ENCODE peak calls at places on chromosomes 11 and 22, in nine cellular contexts. O is tibial nerve, B is K562, R is heart right ventricle, K is right atrium auricular region, A is cardiac fibroblast, C is GM06990, X is fibroblast of lung, W is OCI-LY7. L is an unnamed sample.

GRCh38 chr11:119318240-119319135 is 1.6 kb upstream of the MCAM start:
- DNase-seq in O (no peak), B (peak), R (peak), K (no peak), A (peak), C (peak), X (peak), W (peak), L (peak)

GRCh38 chr11:31445621-31446020 is 63.8 kb downstream of the IMMP1L start:
- DNase-seq in O (no peak), B (no peak), R (no peak), K (no peak), A (no peak), C (no peak), X (no peak), W (no peak), L (no peak)

GRCh38 chr11:38208951-38209350 is 1610.9 kb upstream of the RAG2 start:
- DNase-seq in O (no peak), B (no peak), R (no peak), K (no peak), A (no peak), C (no peak), X (no peak), W (no peak), L (no peak)

GRCh38 chr11:107562647-107563208 is 2.8 kb downstream of the ALKBH8 start:
- DNase-seq in O (no peak), B (no peak), R (no peak), K (no peak), A (peak), C (no peak), X (peak), W (no peak), L (peak)

GRCh38 chr22:41910599-41911291 is 4.1 kb downstream of the SHISA8 start:
- DNase-seq in O (peak), B (no peak), R (peak), K (no peak), A (peak), C (peak), X (no peak), W (no peak), L (no peak)

GRCh38 chr11:100980156-100980555 is 149.5 kb downstream of the PGR start:
- DNase-seq in O (no peak), B (no peak), R (no peak), K (no peak), A (peak), C (no peak), X (peak), W (peak), L (peak)

GRCh38 chr11:133900176-133901105 is 55.1 kb upstream of the SPATA19 start:
- DNase-seq in O (no peak), B (no peak), R (no peak), K (no peak), A (no peak), C (no peak), X (no peak), W (no peak), L (no peak)

GRCh38 chr11:69671734-69672465 is 3.3 kb downstream of the LTO1 start:
- DNase-seq in O (no peak), B (no peak), R (no peak), K (no peak), A (no peak), C (no peak), X (no peak), W (no peak), L (no peak)

GRCh38 chr11:19218801-19219460 is 17.1 kb upstream of the CSRP3 start:
- DNase-seq in O (no peak), B (no peak), R (peak), K (no peak), A (no peak), C (no peak), X (peak), W (no peak), L (peak)

GRCh38 chr22:28810839-28811491 is 10.6 kb upstream of the XBP1 start:
- DNase-seq in O (no peak), B (no peak), R (peak), K (no peak), A (no peak), C (no peak), X (no peak), W (no peak), L (peak)

GRCh38 chr22:46946383-46946965 is 184.0 kb downstream of the TBC1D22A start:
- DNase-seq in O (no peak), B (no peak), R (no peak), K (peak), A (no peak), C (no peak), X (no peak), W (no peak), L (no peak)

GRCh38 chr11:125348704-125349635 is 147.1 kb downstream of the FEZ1 start:
- DNase-seq in O (peak), B (peak), R (peak), K (no peak), A (peak), C (no peak), X (peak), W (peak), L (peak)
- TF ChIP-seq CTCF in O (peak), B (peak), R (peak), K (peak), A (peak), C (peak), X (peak), W (peak), L (peak)

GRCh38 chr11:2989551-2989950 is 2.6 kb downstream of the NAP1L4 start:
- DNase-seq in O (no peak), B (no peak), R (no peak), K (no peak), A (no peak), C (no peak), X (no peak), W (peak), L (no peak)
- H3K4me3 ChIP-seq in O (peak), B (peak), R (no peak), K (no peak), A (no peak), C (peak), X (peak), W (peak), L (peak)

GRCh38 chr11:43812471-43812870 is 68.2 kb upstream of the ALKBH3 start:
- DNase-seq in O (no peak), B (no peak), R (no peak), K (no peak), A (no peak), C (no peak), X (no peak), W (no peak), L (no peak)

GRCh38 chr11:43806976-43807375 is 73.7 kb upstream of the ALKBH3 start:
- DNase-seq in O (no peak), B (no peak), R (no peak), K (no peak), A (no peak), C (no peak), X (no peak), W (no peak), L (no peak)

GRCh38 chr11:43810929-43811596 is 69.6 kb upstream of the ALKBH3 start:
- DNase-seq in O (no peak), B (peak), R (no peak), K (no peak), A (peak), C (no peak), X (peak), W (no peak), L (peak)
- TF ChIP-seq CTCF in O (no peak), B (peak), R (peak), K (peak), A (peak), C (no peak), X (peak), W (no peak), L (peak)

GRCh38 chr22:19759994-19760651 is 455 bp upstream of the TBX1 start:
- DNase-seq in O (no peak), B (peak), R (no peak), K (no peak), A (no peak), C (no peak), X (no peak), W (no peak), L (no peak)

GRCh38 chr22:19761022-19761499 is 483 bp downstream of the TBX1 start:
- DNase-seq in O (no peak), B (no peak), R (no peak), K (no peak), A (no peak), C (no peak), X (no peak), W (no peak), L (no peak)

GRCh38 chr22:19759459-19759993 is 1.1 kb upstream of the TBX1 start:
- DNase-seq in O (no peak), B (no peak), R (no peak), K (no peak), A (no peak), C (no peak), X (no peak), W (no peak), L (no peak)

GRCh38 chr22:19761500-19762314 is 1.1 kb downstream of the TBX1 start:
- DNase-seq in O (no peak), B (peak), R (no peak), K (no peak), A (no peak), C (no peak), X (no peak), W (no peak), L (no peak)

GRCh38 chr22:19760652-19761002 is at the start of gene TBX1:
- DNase-seq in O (no peak), B (no peak), R (no peak), K (no peak), A (no peak), C (no peak), X (no peak), W (no peak), L (no peak)
- H3K4me3 ChIP-seq in O (no peak), B (peak), R (no peak), K (no peak), A (no peak), C (no peak), X (no peak), W (no peak), L (no peak)

DNA sequence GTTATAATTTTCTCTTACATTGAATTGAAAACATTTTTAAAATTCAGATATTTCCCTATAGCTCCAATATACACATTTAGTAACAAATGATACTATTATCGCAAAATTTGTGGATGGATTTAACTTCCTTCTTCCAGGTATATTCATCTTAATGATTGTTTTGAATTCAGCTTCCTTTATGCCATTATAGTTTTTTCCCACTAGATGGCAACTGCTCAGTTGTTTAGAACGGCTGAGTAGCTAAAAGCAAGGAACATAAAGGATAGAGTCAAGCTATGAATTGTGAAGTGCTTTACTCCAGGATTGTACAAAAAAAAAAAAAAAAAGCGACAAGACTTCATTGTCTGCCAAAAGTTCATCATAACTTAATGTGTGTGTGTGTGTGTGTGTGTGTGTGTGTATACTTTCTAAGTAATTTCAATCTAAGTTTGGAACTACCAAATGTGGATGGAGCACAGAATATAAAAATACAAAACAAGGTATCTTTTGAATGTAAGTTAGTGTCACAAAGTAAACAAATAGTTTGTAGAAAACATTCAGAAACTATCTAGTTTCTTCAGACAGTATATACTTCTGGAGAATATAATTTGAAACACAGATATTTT is 846.4 kb downstream of the DLG2 start:
- DNase-seq in O (no peak), B (no peak), R (no peak), K (no peak), A (peak), C (no peak), X (peak), W (peak), L (peak)
- TF ChIP-seq CTCF in O (peak), B (no peak), R (peak), K (peak), A (peak), C (peak), X (peak), W (peak), L (peak)

GRCh38 chr11:60372767-60373166 is 5.6 kb upstream of the MS4A7 start:
- DNase-seq in O (no peak), B (no peak), R (no peak), K (no peak), A (no peak), C (no peak), X (no peak), W (no peak), L (no peak)

GRCh38 chr11:60376601-60377000 is 1.7 kb upstream of the MS4A7 start:
- DNase-seq in O (no peak), B (no peak), R (no peak), K (no peak), A (no peak), C (no peak), X (no peak), W (no peak), L (no peak)

GRCh38 chr11:60377737-60378136 is 595 bp upstream of the MS4A7 start:
- DNase-seq in O (peak), B (no peak), R (peak), K (peak), A (no peak), C (peak), X (no peak), W (peak), L (no peak)

GRCh38 chr11:60378359-60378758 is at the start of gene MS4A7:
- DNase-seq in O (no peak), B (no peak), R (peak), K (no peak), A (no peak), C (peak), X (no peak), W (peak), L (no peak)
- H3K4me3 ChIP-seq in O (peak), B (no peak), R (no peak), K (peak), A (no peak), C (peak), X (no peak), W (peak), L (no peak)

GRCh38 chr11:35126000-35126878 is 12.7 kb upstream of the CD44 start:
- DNase-seq in O (no peak), B (no peak), R (no peak), K (no peak), A (no peak), C (peak), X (no peak), W (peak), L (no peak)
- TF ChIP-seq CTCF in O (no peak), B (no peak), R (no peak), K (no peak), A (no peak), C (peak), X (no peak), W (no peak), L (no peak)

GRCh38 chr11:94876645-94877445 is 96.5 kb downstream of the CWC15 start:
- DNase-seq in O (peak), B (peak), R (peak), K (peak), A (peak), C (no peak), X (peak), W (no peak), L (peak)
- H3K4me3 ChIP-seq in O (no peak), B (no peak), R (no peak), K (no peak), A (no peak), C (no peak), X (no peak), W (no peak), L (no peak)

DNA sequence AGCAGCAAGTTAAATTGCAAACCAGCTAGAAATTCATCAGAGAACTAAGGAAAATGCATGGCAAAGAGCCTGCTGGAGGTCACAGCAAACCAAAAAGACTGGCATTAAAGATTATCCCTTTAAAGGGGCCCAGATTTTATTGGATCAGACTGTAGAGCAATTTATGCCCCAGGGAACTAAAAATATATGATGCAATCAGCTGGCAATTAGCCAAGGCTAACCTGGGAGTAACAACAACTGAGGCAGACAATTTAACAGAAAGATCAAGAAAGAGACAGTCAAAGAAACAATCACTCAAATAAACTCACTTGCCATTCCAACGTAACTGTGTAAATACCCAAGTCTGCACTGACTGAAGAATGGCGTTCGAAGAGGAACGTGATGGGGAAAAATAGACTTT is 112.9 kb downstream of the LUZP2 start:
- DNase-seq in O (no peak), B (no peak), R (no peak), K (no peak), A (no peak), C (no peak), X (no peak), W (no peak), L (no peak)
- TF ChIP-seq CTCF in O (no peak), B (no peak), R (no peak), K (no peak), A (no peak), C (no peak), X (no peak), W (no peak), L (no peak)

GRCh38 chr11:47986219-47986618 is 5.9 kb downstream of the PTPRJ start:
- DNase-seq in O (no peak), B (no peak), R (no peak), K (no peak), A (no peak), C (no peak), X (no peak), W (no peak), L (no peak)

GRCh38 chr11:47986742-47987141 is 6.4 kb downstream of the PTPRJ start:
- DNase-seq in O (no peak), B (no peak), R (no peak), K (no peak), A (no peak), C (no peak), X (no peak), W (no peak), L (no peak)

GRCh38 chr11:47981667-47982404 is 1.5 kb downstream of the PTPRJ start:
- DNase-seq in O (no peak), B (no peak), R (no peak), K (no peak), A (no peak), C (peak), X (no peak), W (peak), L (no peak)

GRCh38 chr11:47980907-47981621 is 705 bp downstream of the PTPRJ start:
- DNase-seq in O (no peak), B (peak), R (peak), K (no peak), A (peak), C (peak), X (peak), W (peak), L (peak)

GRCh38 chr11:47983464-47984397 is 3.4 kb downstream of the PTPRJ start:
- DNase-seq in O (no peak), B (no peak), R (no peak), K (no peak), A (peak), C (no peak), X (peak), W (peak), L (peak)
- H3K4me3 ChIP-seq in O (no peak), B (no peak), R (no peak), K (no peak), A (no peak), C (no peak), X (no peak), W (peak), L (no peak)

L was measured in fibroblast of pulmonary artery.